ENCODE peak calls at places on chromosomes 4 and X, in six cellular contexts. One of them, this sample, is unnamed.

GRCh38 chrX:42952621-42953020 is 174.7 kb upstream of the PPP1R2C start:
- ATAC-seq in activated CD8-positive, alpha-beta memory T cell treated with anti-CD3 and anti-CD28 coated beads, Interleukin-2, amount 10 ng/mL, durations not matched to agents 7 days and 5 days: no peak
- ATAC-seq in activated CD4-positive, alpha-beta T cell treated with anti-CD3 and anti-CD28 coated beads for 36 hours: no peak
- ATAC-seq in right cardiac atrium: no peak
- ATAC-seq in aorta: no peak
- ATAC-seq in CD4-positive, alpha-beta T cell: no peak
- ATAC-seq in this sample: no peak

GRCh38 chr4:101647710-101648034 is 142.9 kb upstream of the BANK1 start:
- ATAC-seq in activated CD8-positive, alpha-beta memory T cell treated with anti-CD3 and anti-CD28 coated beads, Interleukin-2, amount 10 ng/mL, durations not matched to agents 7 days and 5 days: no peak
- ATAC-seq in activated CD4-positive, alpha-beta T cell treated with anti-CD3 and anti-CD28 coated beads for 36 hours: no peak
- ATAC-seq in right cardiac atrium: no peak
- ATAC-seq in aorta: no peak
- ATAC-seq in CD4-positive, alpha-beta T cell: no peak
- ATAC-seq in this sample: no peak

GRCh38 chrX:124266325-124267087 is 66.0 kb upstream of the TEX13D start:
- ATAC-seq in activated CD8-positive, alpha-beta memory T cell treated with anti-CD3 and anti-CD28 coated beads, Interleukin-2, amount 10 ng/mL, durations not matched to agents 7 days and 5 days: no peak
- ATAC-seq in activated CD4-positive, alpha-beta T cell treated with anti-CD3 and anti-CD28 coated beads for 36 hours: no peak
- ATAC-seq in right cardiac atrium: no peak
- ATAC-seq in aorta: no peak
- ATAC-seq in CD4-positive, alpha-beta T cell: no peak
- ATAC-seq in this sample: no peak

GRCh38 chrX:29478336-29479069 is 736.9 kb upstream of the MAGEB2 start:
- ATAC-seq in activated CD8-positive, alpha-beta memory T cell treated with anti-CD3 and anti-CD28 coated beads, Interleukin-2, amount 10 ng/mL, durations not matched to agents 7 days and 5 days: no peak
- ATAC-seq in activated CD4-positive, alpha-beta T cell treated with anti-CD3 and anti-CD28 coated beads for 36 hours: no peak
- ATAC-seq in right cardiac atrium: peak; percentile 55
- ATAC-seq in aorta: no peak
- ATAC-seq in CD4-positive, alpha-beta T cell: no peak
- ATAC-seq in this sample: no peak

GRCh38 chr4:128298129-128298758 is 10.6 kb upstream of the PGRMC2 start:
- ATAC-seq in activated CD8-positive, alpha-beta memory T cell treated with anti-CD3 and anti-CD28 coated beads, Interleukin-2, amount 10 ng/mL, durations not matched to agents 7 days and 5 days: no peak
- ATAC-seq in activated CD4-positive, alpha-beta T cell treated with anti-CD3 and anti-CD28 coated beads for 36 hours: no peak
- ATAC-seq in right cardiac atrium: peak; percentile 45
- ATAC-seq in aorta: no peak
- ATAC-seq in CD4-positive, alpha-beta T cell: no peak
- ATAC-seq in this sample: no peak

GRCh38 chrX:133468081-133468480 is 52.8 kb upstream of the GPC4 start:
- ATAC-seq in activated CD8-positive, alpha-beta memory T cell treated with anti-CD3 and anti-CD28 coated beads, Interleukin-2, amount 10 ng/mL, durations not matched to agents 7 days and 5 days: no peak
- ATAC-seq in activated CD4-positive, alpha-beta T cell treated with anti-CD3 and anti-CD28 coated beads for 36 hours: no peak
- ATAC-seq in right cardiac atrium: no peak
- ATAC-seq in aorta: no peak
- ATAC-seq in CD4-positive, alpha-beta T cell: no peak
- ATAC-seq in this sample: no peak

GRCh38 chrX:70174754-70175153 is 2.5 kb upstream of the DGAT2L6 start:
- ATAC-seq in activated CD8-positive, alpha-beta memory T cell treated with anti-CD3 and anti-CD28 coated beads, Interleukin-2, amount 10 ng/mL, durations not matched to agents 7 days and 5 days: no peak
- ATAC-seq in activated CD4-positive, alpha-beta T cell treated with anti-CD3 and anti-CD28 coated beads for 36 hours: no peak
- ATAC-seq in right cardiac atrium: no peak
- ATAC-seq in aorta: no peak
- ATAC-seq in CD4-positive, alpha-beta T cell: no peak
- ATAC-seq in this sample: no peak

GRCh38 chr4:177128306-177128705 is 181.4 kb upstream of the NEIL3 start:
- ATAC-seq in activated CD8-positive, alpha-beta memory T cell treated with anti-CD3 and anti-CD28 coated beads, Interleukin-2, amount 10 ng/mL, durations not matched to agents 7 days and 5 days: no peak
- ATAC-seq in activated CD4-positive, alpha-beta T cell treated with anti-CD3 and anti-CD28 coated beads for 36 hours: no peak
- ATAC-seq in right cardiac atrium: no peak
- ATAC-seq in aorta: no peak
- ATAC-seq in CD4-positive, alpha-beta T cell: no peak
- ATAC-seq in this sample: no peak

GRCh38 chr4:30854566-30854965 is 134.4 kb downstream of the PCDH7 start:
- ATAC-seq in activated CD8-positive, alpha-beta memory T cell treated with anti-CD3 and anti-CD28 coated beads, Interleukin-2, amount 10 ng/mL, durations not matched to agents 7 days and 5 days: no peak
- ATAC-seq in activated CD4-positive, alpha-beta T cell treated with anti-CD3 and anti-CD28 coated beads for 36 hours: no peak
- ATAC-seq in right cardiac atrium: no peak
- ATAC-seq in aorta: no peak
- ATAC-seq in CD4-positive, alpha-beta T cell: no peak
- ATAC-seq in this sample: no peak

GRCh38 chrX:471239-471638 is 84.5 kb upstream of the PPP2R3B start:
- ATAC-seq in activated CD8-positive, alpha-beta memory T cell treated with anti-CD3 and anti-CD28 coated beads, Interleukin-2, amount 10 ng/mL, durations not matched to agents 7 days and 5 days: no peak
- ATAC-seq in activated CD4-positive, alpha-beta T cell treated with anti-CD3 and anti-CD28 coated beads for 36 hours: no peak
- ATAC-seq in right cardiac atrium: no peak
- ATAC-seq in aorta: no peak
- ATAC-seq in CD4-positive, alpha-beta T cell: no peak
- ATAC-seq in this sample: no peak

GRCh38 chr4:24794111-24794860 is 1.1 kb upstream of the SOD3 start:
- ATAC-seq in activated CD8-positive, alpha-beta memory T cell treated with anti-CD3 and anti-CD28 coated beads, Interleukin-2, amount 10 ng/mL, durations not matched to agents 7 days and 5 days: no peak
- ATAC-seq in activated CD4-positive, alpha-beta T cell treated with anti-CD3 and anti-CD28 coated beads for 36 hours: no peak
- ATAC-seq in right cardiac atrium: peak; percentile 26
- ATAC-seq in aorta: peak; percentile 64
- ATAC-seq in CD4-positive, alpha-beta T cell: no peak
- ATAC-seq in this sample: no peak

GRCh38 chr4:25670991-25671390 is 15.3 kb downstream of the SLC34A2 start:
- ATAC-seq in activated CD8-positive, alpha-beta memory T cell treated with anti-CD3 and anti-CD28 coated beads, Interleukin-2, amount 10 ng/mL, durations not matched to agents 7 days and 5 days: no peak
- ATAC-seq in activated CD4-positive, alpha-beta T cell treated with anti-CD3 and anti-CD28 coated beads for 36 hours: no peak
- ATAC-seq in right cardiac atrium: no peak
- ATAC-seq in aorta: no peak
- ATAC-seq in CD4-positive, alpha-beta T cell: no peak
- ATAC-seq in this sample: no peak

GRCh38 chrX:42604302-42604701 is 173.7 kb downstream of the PPP1R2C start:
- ATAC-seq in activated CD8-positive, alpha-beta memory T cell treated with anti-CD3 and anti-CD28 coated beads, Interleukin-2, amount 10 ng/mL, durations not matched to agents 7 days and 5 days: no peak
- ATAC-seq in activated CD4-positive, alpha-beta T cell treated with anti-CD3 and anti-CD28 coated beads for 36 hours: no peak
- ATAC-seq in right cardiac atrium: no peak
- ATAC-seq in aorta: no peak
- ATAC-seq in CD4-positive, alpha-beta T cell: no peak
- ATAC-seq in this sample: no peak

GRCh38 chr4:138521809-138522208 is 279.7 kb upstream of the SLC7A11 start:
- ATAC-seq in activated CD8-positive, alpha-beta memory T cell treated with anti-CD3 and anti-CD28 coated beads, Interleukin-2, amount 10 ng/mL, durations not matched to agents 7 days and 5 days: no peak
- ATAC-seq in activated CD4-positive, alpha-beta T cell treated with anti-CD3 and anti-CD28 coated beads for 36 hours: no peak
- ATAC-seq in right cardiac atrium: peak; percentile 11
- ATAC-seq in aorta: peak; percentile 41
- ATAC-seq in CD4-positive, alpha-beta T cell: no peak
- ATAC-seq in this sample: no peak

GRCh38 chr4:153022233-153022632 is 86.1 kb downstream of the FHDC1 start:
- ATAC-seq in activated CD8-positive, alpha-beta memory T cell treated with anti-CD3 and anti-CD28 coated beads, Interleukin-2, amount 10 ng/mL, durations not matched to agents 7 days and 5 days: no peak
- ATAC-seq in activated CD4-positive, alpha-beta T cell treated with anti-CD3 and anti-CD28 coated beads for 36 hours: no peak
- ATAC-seq in right cardiac atrium: no peak
- ATAC-seq in aorta: no peak
- ATAC-seq in CD4-positive, alpha-beta T cell: no peak
- ATAC-seq in this sample: no peak

GRCh38 chr4:119313237-119313636 is 8.7 kb downstream of the FABP2 start:
- ATAC-seq in activated CD8-positive, alpha-beta memory T cell treated with anti-CD3 and anti-CD28 coated beads, Interleukin-2, amount 10 ng/mL, durations not matched to agents 7 days and 5 days: no peak
- ATAC-seq in activated CD4-positive, alpha-beta T cell treated with anti-CD3 and anti-CD28 coated beads for 36 hours: no peak
- ATAC-seq in right cardiac atrium: no peak
- ATAC-seq in aorta: no peak
- ATAC-seq in CD4-positive, alpha-beta T cell: no peak
- ATAC-seq in this sample: no peak

GRCh38 chr4:98661356-98662054 is 3.1 kb upstream of the TSPAN5 start:
- ATAC-seq in activated CD8-positive, alpha-beta memory T cell treated with anti-CD3 and anti-CD28 coated beads, Interleukin-2, amount 10 ng/mL, durations not matched to agents 7 days and 5 days: no peak
- ATAC-seq in activated CD4-positive, alpha-beta T cell treated with anti-CD3 and anti-CD28 coated beads for 36 hours: no peak
- ATAC-seq in right cardiac atrium: no peak
- ATAC-seq in aorta: no peak
- ATAC-seq in CD4-positive, alpha-beta T cell: no peak
- ATAC-seq in this sample: no peak

GRCh38 chr4:99615210-99615834 is 40.7 kb downstream of the MTTP start:
- ATAC-seq in activated CD8-positive, alpha-beta memory T cell treated with anti-CD3 and anti-CD28 coated beads, Interleukin-2, amount 10 ng/mL, durations not matched to agents 7 days and 5 days: no peak
- ATAC-seq in activated CD4-positive, alpha-beta T cell treated with anti-CD3 and anti-CD28 coated beads for 36 hours: no peak
- ATAC-seq in right cardiac atrium: peak; percentile 89
- ATAC-seq in aorta: no peak
- ATAC-seq in CD4-positive, alpha-beta T cell: no peak
- ATAC-seq in this sample: no peak

GRCh38 chrX:53584891-53585290 is 101.6 kb downstream of the HUWE1 start:
- ATAC-seq in activated CD8-positive, alpha-beta memory T cell treated with anti-CD3 and anti-CD28 coated beads, Interleukin-2, amount 10 ng/mL, durations not matched to agents 7 days and 5 days: no peak
- ATAC-seq in activated CD4-positive, alpha-beta T cell treated with anti-CD3 and anti-CD28 coated beads for 36 hours: no peak
- ATAC-seq in right cardiac atrium: no peak
- ATAC-seq in aorta: no peak
- ATAC-seq in CD4-positive, alpha-beta T cell: no peak
- ATAC-seq in this sample: no peak

GRCh38 chr4:128310266-128310697 is 22.7 kb upstream of the PGRMC2 start:
- ATAC-seq in activated CD8-positive, alpha-beta memory T cell treated with anti-CD3 and anti-CD28 coated beads, Interleukin-2, amount 10 ng/mL, durations not matched to agents 7 days and 5 days: no peak
- ATAC-seq in activated CD4-positive, alpha-beta T cell treated with anti-CD3 and anti-CD28 coated beads for 36 hours: no peak
- ATAC-seq in right cardiac atrium: peak; percentile 79
- ATAC-seq in aorta: no peak
- ATAC-seq in CD4-positive, alpha-beta T cell: no peak
- ATAC-seq in this sample: no peak

GRCh38 chrX:29841750-29842149 is 373.6 kb upstream of the MAGEB2 start:
- ATAC-seq in activated CD8-positive, alpha-beta memory T cell treated with anti-CD3 and anti-CD28 coated beads, Interleukin-2, amount 10 ng/mL, durations not matched to agents 7 days and 5 days: no peak
- ATAC-seq in activated CD4-positive, alpha-beta T cell treated with anti-CD3 and anti-CD28 coated beads for 36 hours: no peak
- ATAC-seq in right cardiac atrium: no peak
- ATAC-seq in aorta: no peak
- ATAC-seq in CD4-positive, alpha-beta T cell: no peak
- ATAC-seq in this sample: no peak

GRCh38 chr4:26227827-26228226 is 93.0 kb upstream of the RBPJ start:
- ATAC-seq in activated CD8-positive, alpha-beta memory T cell treated with anti-CD3 and anti-CD28 coated beads, Interleukin-2, amount 10 ng/mL, durations not matched to agents 7 days and 5 days: no peak
- ATAC-seq in activated CD4-positive, alpha-beta T cell treated with anti-CD3 and anti-CD28 coated beads for 36 hours: no peak
- ATAC-seq in right cardiac atrium: no peak
- ATAC-seq in aorta: no peak
- ATAC-seq in CD4-positive, alpha-beta T cell: no peak
- ATAC-seq in this sample: no peak

GRCh38 chr4:53595823-53596222 is 4.5 kb upstream of the LNX1 start:
- ATAC-seq in activated CD8-positive, alpha-beta memory T cell treated with anti-CD3 and anti-CD28 coated beads, Interleukin-2, amount 10 ng/mL, durations not matched to agents 7 days and 5 days: no peak
- ATAC-seq in activated CD4-positive, alpha-beta T cell treated with anti-CD3 and anti-CD28 coated beads for 36 hours: no peak
- ATAC-seq in right cardiac atrium: no peak
- ATAC-seq in aorta: no peak
- ATAC-seq in CD4-positive, alpha-beta T cell: no peak
- ATAC-seq in this sample: no peak

GRCh38 chr4:150510176-150510875 is 71.6 kb upstream of the MAB21L2 start:
- ATAC-seq in activated CD8-positive, alpha-beta memory T cell treated with anti-CD3 and anti-CD28 coated beads, Interleukin-2, amount 10 ng/mL, durations not matched to agents 7 days and 5 days: no peak
- ATAC-seq in activated CD4-positive, alpha-beta T cell treated with anti-CD3 and anti-CD28 coated beads for 36 hours: no peak
- ATAC-seq in right cardiac atrium: peak; percentile 54
- ATAC-seq in aorta: no peak
- ATAC-seq in CD4-positive, alpha-beta T cell: no peak
- ATAC-seq in this sample: no peak

GRCh38 chr4:184292877-184293276 is 75.2 kb upstream of the ENPP6 start:
- ATAC-seq in activated CD8-positive, alpha-beta memory T cell treated with anti-CD3 and anti-CD28 coated beads, Interleukin-2, amount 10 ng/mL, durations not matched to agents 7 days and 5 days: no peak
- ATAC-seq in activated CD4-positive, alpha-beta T cell treated with anti-CD3 and anti-CD28 coated beads for 36 hours: no peak
- ATAC-seq in right cardiac atrium: no peak
- ATAC-seq in aorta: no peak
- ATAC-seq in CD4-positive, alpha-beta T cell: no peak
- ATAC-seq in this sample: no peak

GRCh38 chr4:77047037-77047436 is 28.8 kb downstream of the CCNI start:
- ATAC-seq in activated CD8-positive, alpha-beta memory T cell treated with anti-CD3 and anti-CD28 coated beads, Interleukin-2, amount 10 ng/mL, durations not matched to agents 7 days and 5 days: no peak
- ATAC-seq in activated CD4-positive, alpha-beta T cell treated with anti-CD3 and anti-CD28 coated beads for 36 hours: peak; percentile 34
- ATAC-seq in right cardiac atrium: no peak
- ATAC-seq in aorta: no peak
- ATAC-seq in CD4-positive, alpha-beta T cell: peak; percentile 73
- ATAC-seq in this sample: no peak

GRCh38 chr4:4801013-4801412 is 58.5 kb upstream of the MSX1 start:
- ATAC-seq in activated CD8-positive, alpha-beta memory T cell treated with anti-CD3 and anti-CD28 coated beads, Interleukin-2, amount 10 ng/mL, durations not matched to agents 7 days and 5 days: no peak
- ATAC-seq in activated CD4-positive, alpha-beta T cell treated with anti-CD3 and anti-CD28 coated beads for 36 hours: no peak
- ATAC-seq in right cardiac atrium: no peak
- ATAC-seq in aorta: no peak
- ATAC-seq in CD4-positive, alpha-beta T cell: no peak
- ATAC-seq in this sample: no peak

GRCh38 chr4:149676076-149676475 is 139.6 kb downstream of the IQCM start:
- ATAC-seq in activated CD8-positive, alpha-beta memory T cell treated with anti-CD3 and anti-CD28 coated beads, Interleukin-2, amount 10 ng/mL, durations not matched to agents 7 days and 5 days: no peak
- ATAC-seq in activated CD4-positive, alpha-beta T cell treated with anti-CD3 and anti-CD28 coated beads for 36 hours: no peak
- ATAC-seq in right cardiac atrium: no peak
- ATAC-seq in aorta: no peak
- ATAC-seq in CD4-positive, alpha-beta T cell: no peak
- ATAC-seq in this sample: no peak

GRCh38 chrX:123320622-123321021 is 136.5 kb downstream of the GRIA3 start:
- ATAC-seq in activated CD8-positive, alpha-beta memory T cell treated with anti-CD3 and anti-CD28 coated beads, Interleukin-2, amount 10 ng/mL, durations not matched to agents 7 days and 5 days: no peak
- ATAC-seq in activated CD4-positive, alpha-beta T cell treated with anti-CD3 and anti-CD28 coated beads for 36 hours: no peak
- ATAC-seq in right cardiac atrium: no peak
- ATAC-seq in aorta: no peak
- ATAC-seq in CD4-positive, alpha-beta T cell: no peak
- ATAC-seq in this sample: no peak

GRCh38 chr4:71107732-71108131 is 114.3 kb downstream of the DCK start:
- ATAC-seq in activated CD8-positive, alpha-beta memory T cell treated with anti-CD3 and anti-CD28 coated beads, Interleukin-2, amount 10 ng/mL, durations not matched to agents 7 days and 5 days: peak; percentile 42
- ATAC-seq in activated CD4-positive, alpha-beta T cell treated with anti-CD3 and anti-CD28 coated beads for 36 hours: no peak
- ATAC-seq in right cardiac atrium: no peak
- ATAC-seq in aorta: no peak
- ATAC-seq in CD4-positive, alpha-beta T cell: no peak
- ATAC-seq in this sample: no peak

GRCh38 chr4:101274888-101275752 is 72.2 kb downstream of the PPP3CA start:
- ATAC-seq in activated CD8-positive, alpha-beta memory T cell treated with anti-CD3 and anti-CD28 coated beads, Interleukin-2, amount 10 ng/mL, durations not matched to agents 7 days and 5 days: no peak
- ATAC-seq in activated CD4-positive, alpha-beta T cell treated with anti-CD3 and anti-CD28 coated beads for 36 hours: no peak
- ATAC-seq in right cardiac atrium: no peak
- ATAC-seq in aorta: no peak
- ATAC-seq in CD4-positive, alpha-beta T cell: no peak
- ATAC-seq in this sample: no peak

GRCh38 chr4:110475881-110476818 is at the start of gene ENPEP:
- ATAC-seq in activated CD8-positive, alpha-beta memory T cell treated with anti-CD3 and anti-CD28 coated beads, Interleukin-2, amount 10 ng/mL, durations not matched to agents 7 days and 5 days: no peak
- ATAC-seq in activated CD4-positive, alpha-beta T cell treated with anti-CD3 and anti-CD28 coated beads for 36 hours: no peak
- ATAC-seq in right cardiac atrium: peak; percentile 85
- ATAC-seq in aorta: peak; percentile 61
- ATAC-seq in CD4-positive, alpha-beta T cell: no peak
- ATAC-seq in this sample: no peak

GRCh38 chrX:132266583-132267355 is 47.5 kb upstream of the RAP2C start:
- ATAC-seq in activated CD8-positive, alpha-beta memory T cell treated with anti-CD3 and anti-CD28 coated beads, Interleukin-2, amount 10 ng/mL, durations not matched to agents 7 days and 5 days: peak; percentile 20
- ATAC-seq in activated CD4-positive, alpha-beta T cell treated with anti-CD3 and anti-CD28 coated beads for 36 hours: peak; percentile 93
- ATAC-seq in right cardiac atrium: no peak
- ATAC-seq in aorta: no peak
- ATAC-seq in CD4-positive, alpha-beta T cell: no peak
- ATAC-seq in this sample: peak; percentile 94

GRCh38 chr4:105191621-105192210 is 45.0 kb downstream of the TET2 start:
- ATAC-seq in activated CD8-positive, alpha-beta memory T cell treated with anti-CD3 and anti-CD28 coated beads, Interleukin-2, amount 10 ng/mL, durations not matched to agents 7 days and 5 days: no peak
- ATAC-seq in activated CD4-positive, alpha-beta T cell treated with anti-CD3 and anti-CD28 coated beads for 36 hours: peak; percentile 70
- ATAC-seq in right cardiac atrium: peak; percentile 49
- ATAC-seq in aorta: peak; percentile 43
- ATAC-seq in CD4-positive, alpha-beta T cell: peak; percentile 34
- ATAC-seq in this sample: peak; percentile 82